ENCODE peak calls at places on chromosomes 12 and 14, in four cellular contexts. One of them, this sample, is unnamed.

GRCh38 chr14:79548836-79549235 is 662.5 kb downstream of the DIO2 start:
- DNase-seq in K562: no peak
- DNase-seq in HepG2: no peak
- DNase-seq in H1: no peak
- DNase-seq in this sample: no peak

GRCh38 chr12:93727911-93728310 is 50.7 kb downstream of the CRADD start:
- DNase-seq in K562: no peak
- DNase-seq in HepG2: peak; percentile 86
- DNase-seq in H1: no peak
- DNase-seq in this sample: no peak

GRCh38 chr12:39348523-39348922 is 94.4 kb downstream of the KIF21A start:
- DNase-seq in K562: no peak
- DNase-seq in HepG2: no peak
- DNase-seq in H1: no peak
- DNase-seq in this sample: no peak

GRCh38 chr14:78595797-78596196 is 425.6 kb downstream of the NRXN3 start:
- DNase-seq in K562: no peak
- DNase-seq in HepG2: no peak
- DNase-seq in H1: no peak
- DNase-seq in this sample: no peak

GRCh38 chr12:124049451-124050094 is 76.6 kb downstream of the ZNF664 start:
- DNase-seq in K562: no peak
- DNase-seq in HepG2: no peak
- DNase-seq in H1: no peak
- DNase-seq in this sample: no peak

GRCh38 chr14:64337901-64338615 is 43.9 kb upstream of the ESR2 start:
- DNase-seq in K562: peak; percentile 18
- DNase-seq in HepG2: peak; percentile 47
- DNase-seq in H1: peak; percentile 19
- DNase-seq in this sample: no peak

GRCh38 chr14:104211741-104212140 is 73.4 kb downstream of the KIF26A start:
- DNase-seq in K562: no peak
- DNase-seq in HepG2: no peak
- DNase-seq in H1: no peak
- DNase-seq in this sample: no peak

GRCh38 chr14:49212721-49213120 is 373.5 kb downstream of the RPS29 start:
- DNase-seq in K562: no peak
- DNase-seq in HepG2: no peak
- DNase-seq in H1: no peak
- DNase-seq in this sample: no peak

GRCh38 chr12:103884316-103884715 is 43.3 kb upstream of the NT5DC3 start:
- DNase-seq in K562: no peak
- DNase-seq in HepG2: no peak
- DNase-seq in H1: no peak
- DNase-seq in this sample: no peak

GRCh38 chr12:67630373-67631088 is 18.0 kb upstream of the DYRK2 start:
- DNase-seq in K562: no peak
- DNase-seq in HepG2: peak; percentile 10
- DNase-seq in H1: peak; percentile 17
- DNase-seq in this sample: peak; percentile 53

GRCh38 chr12:78402366-78403134 is 462.0 kb upstream of the SYT1 start:
- DNase-seq in K562: no peak
- DNase-seq in HepG2: no peak
- DNase-seq in H1: no peak
- DNase-seq in this sample: no peak

GRCh38 chr12:52378091-52378490 is 7.4 kb downstream of the KRT84 start:
- DNase-seq in K562: no peak
- DNase-seq in HepG2: no peak
- DNase-seq in H1: no peak
- DNase-seq in this sample: no peak
- TF ChIP-seq HDAC6 in K562: no peak
- TF ChIP-seq HDAC6 in HepG2: no peak
- TF ChIP-seq HDAC6 in H1: no peak
- TF ChIP-seq HDAC6 in this sample: no peak

GRCh38 chr12:118061876-118062791 is 1.2 kb upstream of the WSB2 start:
- DNase-seq in K562: peak; percentile 54
- DNase-seq in HepG2: no peak
- DNase-seq in H1: no peak
- DNase-seq in this sample: no peak
- TF ChIP-seq HDAC6 in K562: no peak
- TF ChIP-seq HDAC6 in HepG2: no peak
- TF ChIP-seq HDAC6 in H1: no peak
- TF ChIP-seq HDAC6 in this sample: no peak

DNA sequence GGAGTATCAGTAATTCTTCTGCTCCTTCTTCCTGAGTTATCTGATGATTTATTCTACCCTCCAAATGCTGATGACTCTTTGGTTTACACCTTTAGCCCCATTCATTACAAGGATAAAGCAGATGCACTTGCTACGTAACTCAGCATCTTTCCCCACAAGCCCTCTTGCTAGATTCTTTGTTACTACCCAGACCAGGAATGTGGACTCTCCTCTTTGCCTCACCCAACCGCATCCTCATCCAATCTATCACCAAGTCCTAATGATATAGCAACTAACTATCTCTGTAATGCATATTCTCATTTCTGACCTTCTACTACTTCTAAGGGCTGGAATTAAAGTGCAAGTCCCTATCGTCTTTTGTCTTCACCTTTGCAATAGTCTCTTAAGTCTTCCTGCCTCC is 9.2 kb downstream of the KRT1 start:
- DNase-seq in K562: no peak
- DNase-seq in HepG2: no peak
- DNase-seq in H1: no peak
- DNase-seq in this sample: no peak
- TF ChIP-seq HDAC6 in K562: no peak
- TF ChIP-seq HDAC6 in HepG2: no peak
- TF ChIP-seq HDAC6 in H1: no peak
- TF ChIP-seq HDAC6 in this sample: no peak

GRCh38 chr12:106133136-106134087 is 5.3 kb downstream of the NUAK1 start:
- DNase-seq in K562: no peak
- DNase-seq in HepG2: no peak
- DNase-seq in H1: peak; percentile 62
- DNase-seq in this sample: no peak
- TF ChIP-seq HDAC6 in K562: no peak
- TF ChIP-seq HDAC6 in HepG2: no peak
- TF ChIP-seq HDAC6 in H1: no peak
- TF ChIP-seq HDAC6 in this sample: no peak

GRCh38 chr14:53358166-53358565 is 205.0 kb upstream of the DDHD1 start:
- DNase-seq in K562: no peak
- DNase-seq in HepG2: no peak
- DNase-seq in H1: no peak
- DNase-seq in this sample: no peak

GRCh38 chr14:53355581-53356112 is 202.5 kb upstream of the DDHD1 start:
- DNase-seq in K562: no peak
- DNase-seq in HepG2: no peak
- DNase-seq in H1: peak; percentile 83
- DNase-seq in this sample: no peak

GRCh38 chr14:53365516-53366130 is 212.5 kb upstream of the DDHD1 start:
- DNase-seq in K562: no peak
- DNase-seq in HepG2: no peak
- DNase-seq in H1: no peak
- DNase-seq in this sample: no peak

GRCh38 chr14:53356361-53357150 is 203.4 kb upstream of the DDHD1 start:
- DNase-seq in K562: no peak
- DNase-seq in HepG2: no peak
- DNase-seq in H1: no peak
- DNase-seq in this sample: no peak

GRCh38 chr14:53360821-53361220 is 207.7 kb upstream of the DDHD1 start:
- DNase-seq in K562: no peak
- DNase-seq in HepG2: no peak
- DNase-seq in H1: no peak
- DNase-seq in this sample: no peak
- TF ChIP-seq HDAC6 in K562: no peak
- TF ChIP-seq HDAC6 in HepG2: no peak
- TF ChIP-seq HDAC6 in H1: no peak
- TF ChIP-seq HDAC6 in this sample: no peak

GRCh38 chr14:76348898-76349297 is 27.0 kb upstream of the ESRRB start:
- DNase-seq in K562: no peak
- DNase-seq in HepG2: no peak
- DNase-seq in H1: peak; percentile 47
- DNase-seq in this sample: no peak
- TF ChIP-seq HDAC6 in K562: no peak
- TF ChIP-seq HDAC6 in HepG2: no peak
- TF ChIP-seq HDAC6 in H1: no peak
- TF ChIP-seq HDAC6 in this sample: no peak

This sample was measured in GM12878.